ENCODE peak calls at places on chromosomes 12 and 14, in nine cellular contexts. S, D, H, I, N, L, P, Z and Q are unnamed samples.

GRCh38 chr12:131934535-131934934 is 5.5 kb downstream of the PUS1 start:
- DNase-seq in S (no peak), D (no peak), H (no peak), I (no peak), N (no peak), L (no peak), P (no peak), Z (no peak), Q (no peak)

GRCh38 chr12:89212339-89212771 is 139.9 kb downstream of the DUSP6 start:
- DNase-seq in S (no peak), D (peak), H (peak), I (no peak), N (no peak), L (peak), P (no peak), Z (peak), Q (no peak)

GRCh38 chr14:64826845-64827244 is 52.9 kb downstream of the SPTB start:
- DNase-seq in S (peak), D (no peak), H (no peak), I (no peak), N (no peak), L (peak), P (no peak), Z (no peak), Q (no peak)

GRCh38 chr14:59484611-59485174 is 376 bp downstream of the JKAMP start:
- DNase-seq in S (no peak), D (no peak), H (no peak), I (no peak), N (peak), L (no peak), P (no peak), Z (no peak), Q (no peak)

GRCh38 chr12:54701940-54702592 is 53.9 kb upstream of the DCD start:
- DNase-seq in S (no peak), D (no peak), H (no peak), I (no peak), N (peak), L (no peak), P (no peak), Z (no peak), Q (no peak)

GRCh38 chr12:20830456-20830855 is 20.0 kb downstream of the SLCO1B3 start:
- DNase-seq in S (no peak), D (no peak), H (no peak), I (no peak), N (peak), L (no peak), P (no peak), Z (no peak), Q (no peak)

GRCh38 chr14:93654599-93654998 is 133.7 kb downstream of the PRIMA1 start:
- DNase-seq in S (no peak), D (no peak), H (no peak), I (no peak), N (no peak), L (no peak), P (no peak), Z (no peak), Q (no peak)

GRCh38 chr12:58529897-58530296 is 390.4 kb downstream of the LRIG3 start:
- DNase-seq in S (no peak), D (no peak), H (no peak), I (peak), N (no peak), L (no peak), P (no peak), Z (no peak), Q (no peak)

GRCh38 chr12:127888948-127889347 is 378.0 kb upstream of the TMEM132C start:
- DNase-seq in S (no peak), D (no peak), H (no peak), I (peak), N (no peak), L (no peak), P (no peak), Z (peak), Q (no peak)

GRCh38 chr12:53725824-53726223 is 1.4 kb downstream of the CALCOCO1 start:
- DNase-seq in S (no peak), D (peak), H (peak), I (no peak), N (no peak), L (peak), P (no peak), Z (no peak), Q (no peak)

GRCh38 chr12:98373982-98374381 is 141.4 kb upstream of the TMPO start:
- DNase-seq in S (no peak), D (no peak), H (no peak), I (no peak), N (peak), L (no peak), P (no peak), Z (no peak), Q (no peak)

GRCh38 chr14:99137913-99138571 is 134.0 kb downstream of the BCL11B start:
- DNase-seq in S (no peak), D (peak), H (no peak), I (no peak), N (peak), L (peak), P (no peak), Z (no peak), Q (no peak)

GRCh38 chr12:79677667-79678066 is 13.1 kb downstream of the PAWR start:
- DNase-seq in S (no peak), D (no peak), H (no peak), I (no peak), N (no peak), L (no peak), P (no peak), Z (no peak), Q (no peak)

GRCh38 chr12:89578499-89578898 is 52.7 kb upstream of the POC1B start:
- DNase-seq in S (no peak), D (no peak), H (no peak), I (no peak), N (no peak), L (no peak), P (no peak), Z (no peak), Q (no peak)

GRCh38 chr12:57626111-57626928 is 6.7 kb downstream of the B4GALNT1 start:
- DNase-seq in S (no peak), D (no peak), H (no peak), I (no peak), N (no peak), L (no peak), P (peak), Z (no peak), Q (no peak)

GRCh38 chr14:68510201-68510600 is 282.7 kb downstream of the ZFP36L1 start:
- DNase-seq in S (peak), D (no peak), H (no peak), I (peak), N (no peak), L (no peak), P (peak), Z (peak), Q (no peak)

GRCh38 chr12:4269279-4269991 is 4.1 kb upstream of the CCND2 start:
- DNase-seq in S (peak), D (peak), H (peak), I (peak), N (no peak), L (peak), P (peak), Z (peak), Q (no peak)

GRCh38 chr12:55812088-55812487 is 5.4 kb downstream of the SARNP start:
- DNase-seq in S (no peak), D (no peak), H (no peak), I (no peak), N (no peak), L (no peak), P (no peak), Z (no peak), Q (no peak)

GRCh38 chr12:42588308-42588836 is 1.2 kb downstream of the PRICKLE1 start:
- DNase-seq in S (no peak), D (no peak), H (no peak), I (no peak), N (no peak), L (no peak), P (no peak), Z (no peak), Q (no peak)

GRCh38 chr12:51160814-51161459 is 12.0 kb downstream of the TFCP2 start:
- DNase-seq in S (no peak), D (no peak), H (no peak), I (no peak), N (peak), L (no peak), P (no peak), Z (no peak), Q (no peak)

GRCh38 chr14:34701808-34702207 is 12.6 kb downstream of the CFL2 start:
- DNase-seq in S (no peak), D (no peak), H (no peak), I (no peak), N (no peak), L (no peak), P (no peak), Z (no peak), Q (no peak)

GRCh38 chr12:62928632-62929031 is 6.3 kb downstream of the PPM1H start:
- DNase-seq in S (no peak), D (no peak), H (no peak), I (no peak), N (no peak), L (no peak), P (no peak), Z (no peak), Q (no peak)

GRCh38 chr12:62933220-62933870 is 1.6 kb downstream of the PPM1H start:
- DNase-seq in S (peak), D (peak), H (peak), I (no peak), N (peak), L (peak), P (no peak), Z (peak), Q (no peak)

GRCh38 chr12:62933871-62934798 is 815 bp downstream of the PPM1H start:
- DNase-seq in S (peak), D (peak), H (peak), I (no peak), N (peak), L (peak), P (peak), Z (peak), Q (no peak)

GRCh38 chr12:62930546-62931425 is 4.2 kb downstream of the PPM1H start:
- DNase-seq in S (no peak), D (no peak), H (no peak), I (no peak), N (no peak), L (no peak), P (no peak), Z (no peak), Q (no peak)

GRCh38 chr12:62931481-62931880 is 3.5 kb downstream of the PPM1H start:
- DNase-seq in S (no peak), D (no peak), H (no peak), I (no peak), N (no peak), L (no peak), P (no peak), Z (no peak), Q (no peak)
- H3K4me3 ChIP-seq in S (no peak), D (no peak), H (no peak), I (no peak), N (no peak), L (no peak), P (no peak), Z (no peak), Q (no peak)

DNA sequence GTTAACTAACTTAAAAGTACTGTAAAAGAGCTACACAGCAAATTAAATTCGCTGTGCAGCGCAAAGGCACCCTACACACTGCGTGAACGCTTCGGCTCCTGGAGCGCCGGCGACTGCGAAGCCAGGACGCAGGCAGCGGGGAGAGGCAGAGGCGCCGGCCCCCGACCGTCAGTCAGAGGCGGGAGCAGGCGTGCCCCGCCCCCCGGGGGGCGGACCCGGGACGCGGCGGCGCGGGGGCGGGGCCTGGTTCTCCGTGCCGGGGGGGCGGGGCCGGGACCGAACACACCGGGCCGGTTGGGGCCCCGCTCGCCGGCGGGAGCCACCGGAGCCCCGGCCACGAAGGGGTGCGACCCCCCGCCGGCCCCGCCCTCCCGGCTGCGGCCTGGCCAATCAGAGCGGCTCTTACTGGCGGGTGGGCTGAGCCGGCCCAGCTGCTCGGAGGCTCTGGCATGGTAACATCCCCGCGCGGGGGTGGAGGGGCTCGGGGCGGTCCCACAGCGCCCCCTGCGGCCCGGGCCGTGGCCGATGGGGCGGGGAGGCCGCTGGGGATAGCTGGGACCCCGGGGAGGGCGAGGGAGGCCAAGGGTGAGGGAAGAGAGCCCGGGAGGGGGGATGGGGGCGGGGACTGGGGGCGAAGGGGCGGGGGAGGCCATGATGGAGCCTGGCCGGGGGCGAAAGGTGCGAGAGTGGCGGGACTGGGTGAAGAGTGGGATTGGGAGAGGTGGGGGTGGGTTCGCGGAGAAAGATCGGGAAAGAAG is at the start of gene PRPF40B:
- DNase-seq in S (peak), D (peak), H (peak), I (peak), N (peak), L (peak), P (peak), Z (peak), Q (peak)
- TF ChIP-seq POLR2A in S (peak), D (peak), H (peak), I (no peak), N (peak), L (peak), P (peak), Z (peak), Q (peak)

GRCh38 chr12:65215449-65215848 is 46.1 kb downstream of the LEMD3 start:
- DNase-seq in S (no peak), D (no peak), H (no peak), I (no peak), N (no peak), L (no peak), P (no peak), Z (no peak), Q (no peak)
- H3K4me3 ChIP-seq in S (no peak), D (no peak), H (no peak), I (no peak), N (no peak), L (no peak), P (no peak), Z (no peak), Q (no peak)

DNA sequence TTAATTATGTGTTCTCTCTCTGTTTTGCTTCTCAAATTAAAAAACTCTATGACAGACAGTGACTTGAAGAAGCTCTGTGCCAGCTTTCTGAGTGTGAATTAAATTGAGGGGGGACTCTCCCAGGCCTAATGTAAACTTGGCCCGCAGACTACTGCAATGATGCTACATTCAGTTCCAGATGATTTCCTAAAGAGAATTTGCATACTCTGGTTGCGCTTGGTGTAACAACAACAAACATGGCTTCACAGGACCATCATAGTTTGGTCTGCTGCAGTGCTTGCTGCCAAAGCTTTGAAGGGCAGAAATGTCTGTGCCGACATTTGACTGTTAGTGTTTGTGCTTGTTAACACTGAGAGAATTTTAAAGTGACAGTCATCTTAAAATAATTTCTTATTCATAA is 25.0 kb downstream of the CFAP54 start:
- DNase-seq in S (no peak), D (no peak), H (no peak), I (no peak), N (no peak), L (no peak), P (no peak), Z (no peak), Q (no peak)
- TF ChIP-seq POLR2A in S (no peak), D (no peak), H (no peak), I (no peak), N (no peak), L (no peak), P (no peak), Z (no peak), Q (no peak)

GRCh38 chr14:103141117-103141796 is 18.0 kb downstream of the TNFAIP2 start:
- DNase-seq in S (no peak), D (peak), H (peak), I (no peak), N (peak), L (peak), P (peak), Z (no peak), Q (no peak)
- H3K4me3 ChIP-seq in S (no peak), D (no peak), H (no peak), I (no peak), N (no peak), L (no peak), P (no peak), Z (no peak), Q (no peak)

DNA sequence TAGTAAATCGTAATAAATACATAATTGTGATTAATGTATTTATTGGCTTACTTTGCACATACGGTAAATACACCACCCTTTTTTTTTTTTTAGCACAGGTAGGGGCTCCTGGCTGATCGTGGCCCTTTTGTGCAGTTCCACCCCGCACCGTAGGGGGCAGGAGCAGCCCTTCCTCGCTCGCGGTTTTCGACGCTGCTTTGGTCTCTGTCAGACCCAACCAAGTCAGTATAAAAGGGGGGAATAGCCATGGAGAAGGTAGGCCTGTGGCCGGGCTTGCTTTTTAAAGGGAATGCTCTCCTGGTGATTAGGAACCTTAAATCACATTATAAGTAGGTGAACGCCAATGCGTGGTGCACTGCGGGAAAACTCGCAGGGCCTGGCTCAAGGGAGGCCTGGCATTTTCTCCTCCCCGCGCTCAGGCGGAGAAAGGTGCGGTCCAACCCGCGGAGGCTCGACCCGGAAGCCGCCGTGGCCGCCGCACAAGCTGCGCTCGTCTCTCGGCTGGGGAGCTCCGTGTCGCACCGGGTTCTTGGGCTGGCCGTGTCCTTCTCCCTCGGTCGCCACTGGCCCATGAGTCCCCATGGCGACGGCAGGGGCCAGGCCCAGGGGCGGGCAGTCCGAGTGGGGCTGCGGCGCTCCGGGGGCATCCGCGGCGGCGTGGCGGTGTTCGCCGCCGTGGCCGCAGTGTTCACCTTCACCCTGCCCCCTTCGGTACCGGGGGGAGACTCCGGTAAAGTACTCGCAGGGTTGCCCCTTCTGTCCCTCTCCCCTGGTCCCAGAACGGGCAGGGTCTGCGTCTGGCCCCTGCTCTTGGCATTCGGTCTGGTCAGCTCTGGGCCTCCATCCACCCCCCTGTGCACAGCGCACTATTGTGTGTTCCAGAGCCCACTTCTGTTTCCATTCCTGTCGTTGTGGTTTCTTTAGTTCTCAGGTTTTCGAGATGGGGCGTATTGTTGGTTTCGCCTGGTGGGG is at the start of gene TMEM260:
- DNase-seq in S (peak), D (peak), H (peak), I (peak), N (peak), L (peak), P (peak), Z (peak), Q (peak)
- TF ChIP-seq POLR2A in S (peak), D (peak), H (peak), I (no peak), N (peak), L (peak), P (peak), Z (no peak), Q (peak)

GRCh38 chr14:21556378-21557083 is 23.3 kb downstream of the OR10G3 start:
- DNase-seq in S (no peak), D (no peak), H (no peak), I (no peak), N (no peak), L (no peak), P (no peak), Z (no peak), Q (no peak)

GRCh38 chr14:21558703-21559063 is 21.2 kb downstream of the OR10G3 start:
- DNase-seq in S (no peak), D (no peak), H (no peak), I (no peak), N (no peak), L (no peak), P (no peak), Z (no peak), Q (no peak)

GRCh38 chr14:21553266-21553665 is 26.6 kb downstream of the OR10G3 start:
- DNase-seq in S (no peak), D (no peak), H (no peak), I (no peak), N (no peak), L (no peak), P (no peak), Z (no peak), Q (no peak)

GRCh38 chr14:21557084-21557901 is 22.6 kb downstream of the OR10G3 start:
- DNase-seq in S (peak), D (peak), H (peak), I (peak), N (peak), L (peak), P (peak), Z (peak), Q (peak)
- H3K4me3 ChIP-seq in S (peak), D (peak), H (peak), I (no peak), N (peak), L (peak), P (peak), Z (peak), Q (peak)

GRCh38 chr14:73789996-73790581 is 61.5 kb upstream of the PTGR2 start:
- DNase-seq in S (peak), D (no peak), H (peak), I (peak), N (no peak), L (peak), P (peak), Z (peak), Q (no peak)
- TF ChIP-seq POLR2A in S (peak), D (no peak), H (peak), I (no peak), N (no peak), L (peak), P (peak), Z (no peak), Q (peak)